ENCODE peak calls at places on chromosomes 7 and 10, in seven cellular contexts. T is CD4-positive, alpha-beta T cell; V is neural progenitor cell; R is OCI-LY7; F is GM06990; O is mammary epithelial cell; H is prostate gland. S is an unnamed sample.

GRCh38 chr7:155224116-155224811 is 73.4 kb upstream of the INSIG1 start:
- DNase-seq in T (no peak), V (no peak), R (no peak), F (no peak), O (peak; percentile 65), H (peak; percentile 48), S (no peak)

GRCh38 chr10:46304671-46305429 is 18.1 kb downstream of the ANTXRL start:
- DNase-seq in T (no peak), V (no peak), R (no peak), F (no peak), O (no peak), H (no peak), S (no peak)

GRCh38 chr7:98474558-98474957 is 73.7 kb upstream of the BAIAP2L1 start:
- DNase-seq in T (no peak), V (no peak), R (no peak), F (no peak), O (peak; percentile 13), H (no peak), S (no peak)

GRCh38 chr7:127588697-127589482 is 679 bp downstream of the ARF5 start:
- DNase-seq in T (no peak), V (peak; percentile 84), R (peak; percentile 29), F (peak; percentile 52), O (peak; percentile 55), H (peak; percentile 62), S (peak; percentile 65)

GRCh38 chr10:71752391-71753090 is 20.8 kb downstream of the VSIR start:
- DNase-seq in T (no peak), V (no peak), R (peak; percentile 72), F (no peak), O (no peak), H (no peak), S (no peak)

GRCh38 chr10:4941540-4942330 is 21.5 kb upstream of the AKR1C1 start:
- DNase-seq in T (no peak), V (no peak), R (no peak), F (no peak), O (peak; percentile 48), H (no peak), S (no peak)

GRCh38 chr7:15628876-15629275 is 57.6 kb downstream of the MEOX2 start:
- DNase-seq in T (no peak), V (no peak), R (no peak), F (no peak), O (no peak), H (no peak), S (no peak)

GRCh38 chr10:50409965-50410811 is 158.9 kb upstream of the ASAH2 start:
- DNase-seq in T (no peak), V (no peak), R (no peak), F (no peak), O (peak; percentile 57), H (no peak), S (no peak)

GRCh38 chr10:94199565-94199964 is 163.2 kb downstream of the NOC3L start:
- DNase-seq in T (no peak), V (no peak), R (no peak), F (no peak), O (no peak), H (no peak), S (no peak)

GRCh38 chr7:27686315-27686714 is 23.6 kb upstream of the HIBADH start:
- DNase-seq in T (no peak), V (no peak), R (no peak), F (no peak), O (no peak), H (no peak), S (no peak)

GRCh38 chr10:124700293-124701037 is 43.7 kb downstream of the FAM53B start:
- DNase-seq in T (no peak), V (no peak), R (no peak), F (no peak), O (no peak), H (no peak), S (no peak)

GRCh38 chr7:130133029-130133774 is 62.9 kb downstream of the KLHDC10 start:
- DNase-seq in T (no peak), V (no peak), R (no peak), F (no peak), O (no peak), H (no peak), S (no peak)

GRCh38 chr7:98995111-98995510 is 116.8 kb downstream of the TRRAP start:
- DNase-seq in T (no peak), V (no peak), R (no peak), F (no peak), O (no peak), H (no peak), S (no peak)

GRCh38 chr10:69663548-69663947 is 33.5 kb downstream of the FAM241B start:
- DNase-seq in T (no peak), V (peak; percentile 34), R (no peak), F (no peak), O (no peak), H (no peak), S (no peak)

GRCh38 chr7:4195650-4196049 is 486.4 kb upstream of the FOXK1 start:
- DNase-seq in T (no peak), V (no peak), R (no peak), F (no peak), O (no peak), H (no peak), S (no peak)

GRCh38 chr10:4981722-4982471 is 18.7 kb downstream of the AKR1C1 start:
- DNase-seq in T (no peak), V (peak; percentile 74), R (peak; percentile 44), F (no peak), O (peak; percentile 16), H (no peak), S (peak; percentile 20)

GRCh38 chr7:6403907-6404306 is 43.8 kb downstream of the DAGLB start:
- DNase-seq in T (no peak), V (no peak), R (no peak), F (no peak), O (peak; percentile 82), H (peak; percentile 86), S (no peak)
- TF ChIP-seq CTCF in T (no peak), V (no peak), R (no peak), F (no peak), O (peak; percentile 38), H (peak; percentile 16), S (no peak)

GRCh38 chr10:29011511-29011910 is 277.4 kb upstream of the LYZL1 start:
- DNase-seq in T (no peak), V (no peak), R (no peak), F (no peak), O (no peak), H (no peak), S (no peak)
- TF ChIP-seq CTCF in T (no peak), V (no peak), R (no peak), F (no peak), O (no peak), H (no peak), S (no peak)

GRCh38 chr10:84258034-84258695 is 13.3 kb downstream of the RGR start:
- DNase-seq in T (no peak), V (no peak), R (no peak), F (no peak), O (no peak), H (no peak), S (no peak)

GRCh38 chr10:84254552-84255137 is 9.8 kb downstream of the RGR start:
- DNase-seq in T (no peak), V (no peak), R (no peak), F (no peak), O (no peak), H (no peak), S (no peak)

GRCh38 chr10:84256510-84257342 is 11.9 kb downstream of the RGR start:
- DNase-seq in T (no peak), V (peak; percentile 86), R (no peak), F (peak; percentile 30), O (peak; percentile 16), H (no peak), S (peak; percentile 51)

GRCh38 chr10:84261236-84261635 is 16.4 kb downstream of the RGR start:
- DNase-seq in T (no peak), V (no peak), R (no peak), F (no peak), O (no peak), H (no peak), S (no peak)

GRCh38 chr10:84257343-84258020 is 12.6 kb downstream of the RGR start:
- DNase-seq in T (no peak), V (no peak), R (no peak), F (no peak), O (no peak), H (no peak), S (no peak)
- TF ChIP-seq CTCF in T (no peak), V (no peak), R (no peak), F (no peak), O (no peak), H (no peak), S (no peak)

GRCh38 chr7:41659539-41659938 is 43.4 kb downstream of the INHBA start:
- DNase-seq in T (no peak), V (no peak), R (no peak), F (no peak), O (no peak), H (no peak), S (no peak)
- TF ChIP-seq CTCF in T (no peak), V (no peak), R (no peak), F (no peak), O (no peak), H (no peak), S (no peak)

GRCh38 chr10:101716891-101717659 is 22.1 kb upstream of the FBXW4 start:
- DNase-seq in T (no peak), V (no peak), R (no peak), F (no peak), O (peak; percentile 8), H (no peak), S (no peak)

GRCh38 chr10:101718681-101719275 is 23.8 kb upstream of the FBXW4 start:
- DNase-seq in T (no peak), V (no peak), R (no peak), F (no peak), O (no peak), H (no peak), S (no peak)

GRCh38 chr10:101721806-101722205 is 26.8 kb upstream of the FBXW4 start:
- DNase-seq in T (no peak), V (no peak), R (no peak), F (no peak), O (no peak), H (no peak), S (no peak)

GRCh38 chr10:101723176-101723575 is 28.2 kb upstream of the FBXW4 start:
- DNase-seq in T (no peak), V (no peak), R (no peak), F (no peak), O (no peak), H (no peak), S (no peak)

DNA sequence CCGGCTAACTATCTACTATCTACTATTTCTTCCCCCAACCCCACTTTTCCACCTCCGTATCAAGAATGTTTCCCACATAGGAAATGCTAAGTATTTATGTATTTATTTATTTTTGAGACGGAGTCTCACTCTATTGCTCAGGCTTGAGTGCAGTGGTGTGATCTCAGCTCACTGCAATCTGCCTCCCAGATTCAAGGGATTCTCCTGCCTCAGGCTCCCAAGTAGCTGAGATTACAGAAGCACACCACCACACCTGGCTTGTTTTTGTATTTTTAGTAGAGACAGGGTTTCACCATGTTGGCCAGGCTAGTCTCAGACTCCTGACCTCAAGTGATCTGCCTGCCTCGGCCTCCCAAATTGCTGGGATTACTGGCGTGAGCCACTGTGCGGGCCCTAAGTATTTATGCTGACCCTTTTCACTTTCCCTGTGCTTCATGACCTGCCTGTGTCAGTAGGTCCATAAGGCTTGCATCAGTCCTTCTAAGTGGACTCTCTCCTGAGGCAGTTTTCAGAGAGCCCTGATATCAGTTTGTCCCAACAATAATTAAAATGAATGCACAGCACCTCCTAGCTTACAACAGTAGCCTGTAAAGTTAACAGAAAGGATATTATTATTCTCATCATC is 25.7 kb upstream of the FBXW4 start:
- DNase-seq in T (no peak), V (no peak), R (no peak), F (no peak), O (no peak), H (no peak), S (no peak)
- TF ChIP-seq CTCF in T (no peak), V (no peak), R (peak; percentile 32), F (no peak), O (no peak), H (no peak), S (no peak)

GRCh38 chr10:95456486-95456885 is 104.7 kb downstream of the SORBS1 start:
- DNase-seq in T (no peak), V (no peak), R (no peak), F (no peak), O (peak; percentile 69), H (peak; percentile 25), S (no peak)
- TF ChIP-seq CTCF in T (no peak), V (no peak), R (no peak), F (no peak), O (peak; percentile 8), H (no peak), S (no peak)

S was measured in GM10248.